ENCODE peak calls at places on chromosomes 12 and 14, in nine cellular contexts. One of them, this sample, is unnamed.

GRCh38 chr14:55684956-55685584 is 105.1 kb downstream of the KTN1 start:
- DNase-seq in right atrium auricular region: no peak
- DNase-seq in HepG2: no peak
- DNase-seq in Panc1: no peak
- DNase-seq in esophagus squamous epithelium: no peak
- DNase-seq in spleen: no peak
- DNase-seq in cardiac muscle cell: no peak
- DNase-seq in pancreas: no peak
- DNase-seq in A549: no peak
- DNase-seq in this sample: no peak

GRCh38 chr12:39610626-39611025 is 9.0 kb downstream of the ABCD2 start:
- DNase-seq in right atrium auricular region: no peak
- DNase-seq in HepG2: no peak
- DNase-seq in Panc1: no peak
- DNase-seq in esophagus squamous epithelium: no peak
- DNase-seq in spleen: no peak
- DNase-seq in cardiac muscle cell: no peak
- DNase-seq in pancreas: no peak
- DNase-seq in A549: no peak
- DNase-seq in this sample: no peak

GRCh38 chr12:47793015-47793681 is 20.1 kb downstream of the SLC48A1 start:
- DNase-seq in right atrium auricular region: no peak
- DNase-seq in HepG2: no peak
- DNase-seq in Panc1: no peak
- DNase-seq in esophagus squamous epithelium: no peak
- DNase-seq in spleen: no peak
- DNase-seq in cardiac muscle cell: no peak
- DNase-seq in pancreas: no peak
- DNase-seq in A549: no peak
- DNase-seq in this sample: no peak

GRCh38 chr14:24605435-24606190 is 3.9 kb downstream of the GZMH start:
- DNase-seq in right atrium auricular region: no peak
- DNase-seq in HepG2: peak; percentile 54
- DNase-seq in Panc1: peak; percentile 20
- DNase-seq in esophagus squamous epithelium: no peak
- DNase-seq in spleen: peak; percentile 87
- DNase-seq in cardiac muscle cell: no peak
- DNase-seq in pancreas: no peak
- DNase-seq in A549: peak; percentile 23
- DNase-seq in this sample: peak; percentile 41

GRCh38 chr12:124279315-124279714 is 15.6 kb upstream of the RFLNA start:
- DNase-seq in right atrium auricular region: no peak
- DNase-seq in HepG2: no peak
- DNase-seq in Panc1: no peak
- DNase-seq in esophagus squamous epithelium: no peak
- DNase-seq in spleen: no peak
- DNase-seq in cardiac muscle cell: no peak
- DNase-seq in pancreas: no peak
- DNase-seq in A549: no peak
- DNase-seq in this sample: no peak

GRCh38 chr12:43370299-43370698 is 181.7 kb downstream of the ADAMTS20 start:
- DNase-seq in right atrium auricular region: no peak
- DNase-seq in HepG2: peak; percentile 13
- DNase-seq in Panc1: peak; percentile 13
- DNase-seq in esophagus squamous epithelium: no peak
- DNase-seq in spleen: no peak
- DNase-seq in cardiac muscle cell: no peak
- DNase-seq in pancreas: no peak
- DNase-seq in A549: peak; percentile 17
- DNase-seq in this sample: no peak

GRCh38 chr12:75641031-75641780 is 129.8 kb upstream of the KRR1 start:
- DNase-seq in right atrium auricular region: no peak
- DNase-seq in HepG2: no peak
- DNase-seq in Panc1: no peak
- DNase-seq in esophagus squamous epithelium: no peak
- DNase-seq in spleen: no peak
- DNase-seq in cardiac muscle cell: no peak
- DNase-seq in pancreas: no peak
- DNase-seq in A549: peak; percentile 66
- DNase-seq in this sample: no peak

GRCh38 chr14:103597623-103598372 is 31.2 kb upstream of the KLC1 start:
- DNase-seq in right atrium auricular region: peak; percentile 70
- DNase-seq in HepG2: no peak
- DNase-seq in Panc1: no peak
- DNase-seq in esophagus squamous epithelium: no peak
- DNase-seq in spleen: no peak
- DNase-seq in cardiac muscle cell: no peak
- DNase-seq in pancreas: no peak
- DNase-seq in A549: no peak
- DNase-seq in this sample: no peak

GRCh38 chr12:26125451-26126339 is 858 bp upstream of the BHLHE41 start:
- DNase-seq in right atrium auricular region: peak; percentile 85
- DNase-seq in HepG2: peak; percentile 36
- DNase-seq in Panc1: peak; percentile 94
- DNase-seq in esophagus squamous epithelium: peak; percentile 16
- DNase-seq in spleen: peak; percentile 91
- DNase-seq in cardiac muscle cell: peak; percentile 82
- DNase-seq in pancreas: peak; percentile 88
- DNase-seq in A549: peak; percentile 82
- DNase-seq in this sample: peak; percentile 81

GRCh38 chr14:55699131-55700057 is 119.4 kb downstream of the KTN1 start:
- DNase-seq in right atrium auricular region: no peak
- DNase-seq in HepG2: peak; percentile 6
- DNase-seq in Panc1: no peak
- DNase-seq in esophagus squamous epithelium: no peak
- DNase-seq in spleen: no peak
- DNase-seq in cardiac muscle cell: no peak
- DNase-seq in pancreas: no peak
- DNase-seq in A549: peak; percentile 92
- DNase-seq in this sample: no peak

DNA sequence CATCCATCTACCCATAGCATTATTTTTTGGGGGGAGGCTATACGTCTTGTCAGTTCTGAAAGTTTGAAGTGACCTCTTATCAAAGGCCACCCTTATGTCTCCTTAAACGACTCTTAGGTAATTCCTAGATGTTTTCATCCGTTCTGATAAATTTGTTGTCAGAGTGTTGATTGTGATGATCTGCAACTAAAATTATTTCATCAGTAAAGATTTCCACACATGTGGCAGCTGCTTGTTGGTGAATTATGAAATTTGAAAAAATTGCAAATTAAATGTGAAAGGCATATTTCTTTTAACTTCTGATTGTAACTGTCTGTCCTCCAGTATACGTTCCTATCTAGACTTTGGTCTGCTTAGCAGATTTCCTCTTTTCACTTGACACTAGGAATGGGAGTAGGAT is 1.4 kb downstream of the ADIPOR2 start:
- DNase-seq in right atrium auricular region: no peak
- DNase-seq in HepG2: no peak
- DNase-seq in Panc1: no peak
- DNase-seq in esophagus squamous epithelium: no peak
- DNase-seq in spleen: no peak
- DNase-seq in cardiac muscle cell: no peak
- DNase-seq in pancreas: no peak
- DNase-seq in A549: no peak
- DNase-seq in this sample: no peak
- H3K4me3 ChIP-seq in right atrium auricular region: no peak overlapping the region
- H3K4me3 ChIP-seq in HepG2: peak overlapping the region; percentile 100
- H3K4me3 ChIP-seq in Panc1: peak overlapping the region; percentile 86
- H3K4me3 ChIP-seq in esophagus squamous epithelium: peak overlapping the region; percentile 97
- H3K4me3 ChIP-seq in spleen: peak overlapping the region; percentile 80
- H3K4me3 ChIP-seq in cardiac muscle cell: peak overlapping the region; percentile 69
- H3K4me3 ChIP-seq in pancreas: no peak overlapping the region
- H3K4me3 ChIP-seq in A549: peak overlapping the region; percentile 97
- H3K4me3 ChIP-seq in this sample: peak overlapping the region; percentile 76

GRCh38 chr14:65854215-65854614 is 441.7 kb downstream of the FUT8 start:
- DNase-seq in right atrium auricular region: peak; percentile 21
- DNase-seq in HepG2: no peak
- DNase-seq in Panc1: no peak
- DNase-seq in esophagus squamous epithelium: no peak
- DNase-seq in spleen: no peak
- DNase-seq in cardiac muscle cell: no peak
- DNase-seq in pancreas: peak; percentile 70
- DNase-seq in A549: no peak
- DNase-seq in this sample: no peak

GRCh38 chr14:65852689-65853088 is 440.2 kb downstream of the FUT8 start:
- DNase-seq in right atrium auricular region: no peak
- DNase-seq in HepG2: no peak
- DNase-seq in Panc1: no peak
- DNase-seq in esophagus squamous epithelium: no peak
- DNase-seq in spleen: no peak
- DNase-seq in cardiac muscle cell: no peak
- DNase-seq in pancreas: no peak
- DNase-seq in A549: no peak
- DNase-seq in this sample: no peak

GRCh38 chr14:65850429-65851145 is 438.1 kb downstream of the FUT8 start:
- DNase-seq in right atrium auricular region: peak; percentile 43
- DNase-seq in HepG2: no peak
- DNase-seq in Panc1: no peak
- DNase-seq in esophagus squamous epithelium: no peak
- DNase-seq in spleen: no peak
- DNase-seq in cardiac muscle cell: no peak
- DNase-seq in pancreas: no peak
- DNase-seq in A549: no peak
- DNase-seq in this sample: no peak

GRCh38 chr14:65849558-65849957 is 437.0 kb downstream of the FUT8 start:
- DNase-seq in right atrium auricular region: peak; percentile 18
- DNase-seq in HepG2: no peak
- DNase-seq in Panc1: no peak
- DNase-seq in esophagus squamous epithelium: no peak
- DNase-seq in spleen: no peak
- DNase-seq in cardiac muscle cell: peak; percentile 38
- DNase-seq in pancreas: no peak
- DNase-seq in A549: no peak
- DNase-seq in this sample: no peak

DNA sequence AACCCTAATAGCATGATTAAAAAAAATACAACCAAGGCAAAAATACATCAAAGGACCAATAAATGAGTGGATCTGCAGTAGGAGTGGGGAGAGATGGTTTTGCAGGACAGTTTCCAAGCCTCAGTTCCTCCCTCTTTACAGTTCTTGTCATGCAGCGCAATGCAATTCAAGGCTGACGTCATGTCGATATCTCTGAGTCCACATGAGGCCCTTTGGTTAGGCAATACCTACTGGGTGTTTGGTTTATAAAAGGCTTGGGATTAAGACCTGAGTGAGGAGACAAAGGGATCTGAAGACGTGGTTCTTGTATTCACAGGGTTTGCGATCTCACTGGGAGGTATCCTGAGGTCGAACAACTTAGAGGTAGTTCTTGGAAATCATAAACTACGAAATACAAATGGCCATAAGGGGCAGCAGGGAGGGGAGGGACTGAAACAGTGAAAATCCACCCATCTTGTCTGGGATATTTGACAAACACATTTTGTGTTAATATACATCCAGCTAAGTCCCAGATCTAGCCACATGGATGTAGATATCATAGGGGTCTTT is 441.0 kb downstream of the FUT8 start:
- DNase-seq in right atrium auricular region: peak; percentile 13
- DNase-seq in HepG2: no peak
- DNase-seq in Panc1: no peak
- DNase-seq in esophagus squamous epithelium: no peak
- DNase-seq in spleen: no peak
- DNase-seq in cardiac muscle cell: no peak
- DNase-seq in pancreas: no peak
- DNase-seq in A549: no peak
- DNase-seq in this sample: no peak
- H3K27ac ChIP-seq in right atrium auricular region: no peak overlapping the region
- H3K27ac ChIP-seq in HepG2: no peak overlapping the region
- H3K27ac ChIP-seq in Panc1: no peak overlapping the region
- H3K27ac ChIP-seq in esophagus squamous epithelium: no peak overlapping the region
- H3K27ac ChIP-seq in spleen: no peak overlapping the region
- H3K27ac ChIP-seq in cardiac muscle cell: peak overlapping the region; percentile 24
- H3K27ac ChIP-seq in pancreas: no peak overlapping the region
- H3K27ac ChIP-seq in A549: no peak overlapping the region
- H3K27ac ChIP-seq in this sample: no peak overlapping the region

GRCh38 chr12:108560321-108560721 is 652 bp downstream of the SART3 start:
- DNase-seq in right atrium auricular region: no peak
- DNase-seq in HepG2: peak; percentile 28
- DNase-seq in Panc1: no peak
- DNase-seq in esophagus squamous epithelium: no peak
- DNase-seq in spleen: no peak
- DNase-seq in cardiac muscle cell: no peak
- DNase-seq in pancreas: no peak
- DNase-seq in A549: no peak
- DNase-seq in this sample: no peak

GRCh38 chr12:108562348-108563134 is at the start of gene ISCU:
- DNase-seq in right atrium auricular region: peak; percentile 96
- DNase-seq in HepG2: peak; percentile 93
- DNase-seq in Panc1: peak; percentile 77
- DNase-seq in esophagus squamous epithelium: peak; percentile 75
- DNase-seq in spleen: peak; percentile 100
- DNase-seq in cardiac muscle cell: peak; percentile 98
- DNase-seq in pancreas: peak; percentile 100
- DNase-seq in A549: peak; percentile 99
- DNase-seq in this sample: peak; percentile 99

GRCh38 chr12:108563135-108563803 is 873 bp downstream of the ISCU start:
- DNase-seq in right atrium auricular region: peak; percentile 90
- DNase-seq in HepG2: peak; percentile 83
- DNase-seq in Panc1: peak; percentile 72
- DNase-seq in esophagus squamous epithelium: peak; percentile 44
- DNase-seq in spleen: peak; percentile 94
- DNase-seq in cardiac muscle cell: peak; percentile 82
- DNase-seq in pancreas: peak; percentile 67
- DNase-seq in A549: peak; percentile 89
- DNase-seq in this sample: peak; percentile 95

GRCh38 chr12:108560752-108561719 is at the start of gene SART3:
- DNase-seq in right atrium auricular region: peak; percentile 78
- DNase-seq in HepG2: peak; percentile 89
- DNase-seq in Panc1: peak; percentile 83
- DNase-seq in esophagus squamous epithelium: no peak
- DNase-seq in spleen: peak; percentile 95
- DNase-seq in cardiac muscle cell: peak; percentile 90
- DNase-seq in pancreas: peak; percentile 71
- DNase-seq in A549: peak; percentile 93
- DNase-seq in this sample: peak; percentile 81

GRCh38 chr12:108561852-108562347 is 496 bp upstream of the ISCU start:
- DNase-seq in right atrium auricular region: no peak
- DNase-seq in HepG2: no peak
- DNase-seq in Panc1: no peak
- DNase-seq in esophagus squamous epithelium: no peak
- DNase-seq in spleen: no peak
- DNase-seq in cardiac muscle cell: no peak
- DNase-seq in pancreas: no peak
- DNase-seq in A549: no peak
- DNase-seq in this sample: no peak
- H3K4me3 ChIP-seq in right atrium auricular region: peak overlapping the region; percentile 86
- H3K4me3 ChIP-seq in HepG2: peak overlapping the region; percentile 100
- H3K4me3 ChIP-seq in Panc1: peak overlapping the region; percentile 100
- H3K4me3 ChIP-seq in esophagus squamous epithelium: peak overlapping the region; percentile 93
- H3K4me3 ChIP-seq in spleen: peak overlapping the region; percentile 87
- H3K4me3 ChIP-seq in cardiac muscle cell: peak overlapping the region; percentile 92
- H3K4me3 ChIP-seq in pancreas: peak overlapping the region; percentile 97
- H3K4me3 ChIP-seq in A549: peak overlapping the region; percentile 82
- H3K4me3 ChIP-seq in this sample: peak overlapping the region; percentile 86

GRCh38 chr12:69545081-69545480 is 40.2 kb upstream of the CCT2 start:
- DNase-seq in right atrium auricular region: no peak
- DNase-seq in HepG2: no peak
- DNase-seq in Panc1: no peak
- DNase-seq in esophagus squamous epithelium: no peak
- DNase-seq in spleen: no peak
- DNase-seq in cardiac muscle cell: no peak
- DNase-seq in pancreas: no peak
- DNase-seq in A549: no peak
- DNase-seq in this sample: no peak

GRCh38 chr12:69544087-69544486 is 41.2 kb upstream of the CCT2 start:
- DNase-seq in right atrium auricular region: no peak
- DNase-seq in HepG2: no peak
- DNase-seq in Panc1: no peak
- DNase-seq in esophagus squamous epithelium: no peak
- DNase-seq in spleen: no peak
- DNase-seq in cardiac muscle cell: no peak
- DNase-seq in pancreas: no peak
- DNase-seq in A549: no peak
- DNase-seq in this sample: no peak

GRCh38 chr12:69540606-69541386 is 44.5 kb upstream of the CCT2 start:
- DNase-seq in right atrium auricular region: no peak
- DNase-seq in HepG2: no peak
- DNase-seq in Panc1: no peak
- DNase-seq in esophagus squamous epithelium: no peak
- DNase-seq in spleen: no peak
- DNase-seq in cardiac muscle cell: no peak
- DNase-seq in pancreas: no peak
- DNase-seq in A549: no peak
- DNase-seq in this sample: no peak
- H3K27ac ChIP-seq in right atrium auricular region: no peak overlapping the region
- H3K27ac ChIP-seq in HepG2: no peak overlapping the region
- H3K27ac ChIP-seq in Panc1: no peak overlapping the region
- H3K27ac ChIP-seq in esophagus squamous epithelium: no peak overlapping the region
- H3K27ac ChIP-seq in spleen: no peak overlapping the region
- H3K27ac ChIP-seq in cardiac muscle cell: peak overlapping the region; percentile 56
- H3K27ac ChIP-seq in pancreas: no peak overlapping the region
- H3K27ac ChIP-seq in A549: no peak overlapping the region
- H3K27ac ChIP-seq in this sample: no peak overlapping the region